ENCODE peak calls at places on chromosome 13, in nine cellular contexts. F is activated CD8-positive, alpha-beta T cell treated with anti-CD3 and anti-CD28 coated beads, Interleukin-2, amount 10 ng/mL, durations not matched to agents 7 days and 5 days; W is NCI-H1417; E is stimulated activated CD4-positive, alpha-beta T cell treated with anti-CD3 and anti-CD28 coated beads, Interleukin-1b, Interleukin-23, amount 100 ng/mL, for 48 hours; L is tibial artery; R is stromal cell of bone marrow; T is effector memory CD4-positive, alpha-beta T cell; O is BJ; I is Caki2. J is an unnamed sample.

GRCh38 chr13:52850396-52851152 is 2.1 kb upstream of the PCDH8 start:
- DNase-seq in R (peak; percentile 10), O (no peak), L (peak; percentile 71), E (peak; percentile 48), W (peak; percentile 48), I (peak; percentile 76), F (peak; percentile 64), T (no peak), J (no peak)

GRCh38 chr13:40076765-40077362 is 421.4 kb downstream of the COG6 start:
- DNase-seq in W (no peak), T (no peak), E (no peak), O (no peak), L (no peak), R (no peak), F (no peak), I (no peak), J (no peak)

GRCh38 chr13:50365683-50366391 is 350.6 kb downstream of the KCNRG start:
- DNase-seq in R (no peak), I (peak; percentile 66), W (peak; percentile 54), E (peak; percentile 63), F (peak; percentile 69), O (no peak), T (peak; percentile 14), L (no peak), J (no peak)

GRCh38 chr13:30681489-30682242 is 53.7 kb upstream of the ALOX5AP start:
- DNase-seq in E (no peak), O (peak; percentile 58), T (no peak), L (no peak), F (no peak), R (peak; percentile 46), I (no peak), W (no peak), J (no peak)

GRCh38 chr13:64510698-64511097 is 2719.4 kb downstream of the PCDH9 start:
- DNase-seq in W (no peak), E (no peak), R (no peak), F (no peak), L (no peak), I (no peak), T (no peak), O (no peak), J (no peak)

GRCh38 chr13:93172109-93172508 is 54.5 kb upstream of the GPC6 start:
- DNase-seq in W (no peak), F (no peak), I (no peak), L (no peak), T (no peak), O (no peak), R (no peak), E (no peak), J (no peak)

GRCh38 chr13:77465595-77466195 is 69.8 kb upstream of the SCEL start:
- DNase-seq in R (no peak), I (no peak), W (no peak), L (no peak), F (no peak), O (no peak), T (no peak), E (no peak), J (no peak)

GRCh38 chr13:102817241-102817640 is 18.3 kb downstream of the BIVM start:
- DNase-seq in W (no peak), L (no peak), F (no peak), O (no peak), I (no peak), T (no peak), E (no peak), R (no peak), J (no peak)

GRCh38 chr13:67229438-67230242 is 496 bp downstream of the PCDH9 start:
- DNase-seq in T (no peak), E (peak; percentile 1), W (no peak), I (no peak), L (no peak), O (no peak), F (no peak), R (peak; percentile 25), J (no peak)

GRCh38 chr13:108917581-108917980 is 288.2 kb downstream of the MYO16 start:
- DNase-seq in E (no peak), W (no peak), I (no peak), R (peak; percentile 36), T (no peak), L (no peak), O (no peak), F (no peak), J (peak; percentile 31)

GRCh38 chr13:76830805-76831204 is 55.4 kb downstream of the KCTD12 start:
- DNase-seq in E (no peak), O (no peak), I (no peak), L (no peak), F (no peak), W (no peak), T (no peak), R (no peak), J (no peak)

GRCh38 chr13:40492511-40492910 is 173.9 kb downstream of the FOXO1 start:
- DNase-seq in O (no peak), I (no peak), L (no peak), E (no peak), R (no peak), T (no peak), F (no peak), W (no peak), J (no peak)

GRCh38 chr13:85724554-85725432 is 74.4 kb downstream of the SLITRK6 start:
- DNase-seq in F (no peak), R (no peak), L (no peak), E (no peak), T (no peak), O (no peak), I (no peak), W (no peak), J (no peak)

GRCh38 chr13:88651531-88651930 is 980.4 kb downstream of the SLITRK5 start:
- DNase-seq in T (no peak), W (no peak), R (no peak), L (no peak), E (no peak), F (no peak), I (no peak), O (no peak), J (no peak)

GRCh38 chr13:21557995-21558394 is 46.0 kb downstream of the MICU2 start:
- DNase-seq in L (no peak), E (no peak), I (no peak), F (peak; percentile 25), W (no peak), O (no peak), R (no peak), T (no peak), J (peak; percentile 17)

GRCh38 chr13:113632706-113633484 is 25.1 kb downstream of the ATP4B start:
- DNase-seq in L (no peak), F (no peak), R (no peak), W (no peak), T (no peak), O (no peak), I (no peak), E (no peak), J (no peak)

GRCh38 chr13:20191902-20192469 is 752 bp downstream of the GJB2 start:
- DNase-seq in F (no peak), T (no peak), W (no peak), O (no peak), E (no peak), L (no peak), I (no peak), R (no peak), J (no peak)

GRCh38 chr13:77190349-77190748 is 136.5 kb downstream of the MYCBP2 start:
- DNase-seq in W (no peak), O (no peak), E (no peak), I (no peak), R (no peak), T (no peak), F (no peak), L (no peak), J (no peak)

GRCh38 chr13:44368599-44369368 is 4.8 kb upstream of the SERP2 start:
- DNase-seq in T (no peak), L (no peak), F (no peak), I (no peak), O (no peak), E (no peak), W (peak; percentile 62), R (no peak), J (no peak)

GRCh38 chr13:80340643-80341097 is 256 bp downstream of the SPRY2 start:
- DNase-seq in E (no peak), L (peak; percentile 70), T (no peak), R (no peak), I (peak; percentile 55), O (no peak), F (peak; percentile 20), W (no peak), J (peak; percentile 95)

GRCh38 chr13:23987331-23987730 is 90.0 kb upstream of the C1QTNF9B start:
- DNase-seq in L (no peak), T (no peak), W (no peak), O (peak; percentile 29), F (no peak), R (no peak), I (no peak), E (no peak), J (no peak)

GRCh38 chr13:112973577-112973951 is 4.5 kb downstream of the MCF2L start:
- DNase-seq in E (no peak), O (no peak), F (no peak), T (no peak), I (no peak), L (no peak), W (peak; percentile 54), R (no peak), J (no peak)

GRCh38 chr13:52695856-52696255 is 43.2 kb downstream of the SUGT1 start:
- DNase-seq in O (no peak), I (no peak), L (no peak), R (peak; percentile 35), W (no peak), T (no peak), F (no peak), E (peak; percentile 60), J (no peak)

GRCh38 chr13:36086117-36086516 is 45.1 kb downstream of the DCLK1 start:
- DNase-seq in L (no peak), F (no peak), O (no peak), W (no peak), E (no peak), T (no peak), I (no peak), R (no peak), J (no peak)

J was measured in SJSA1.